ENCODE peak calls at places on chromosomes 6 and 20, in seven cellular contexts. One of them, this sample, is unnamed.
A peak's percentile ranks its signal among the peaks of the same experiment; 100 is the strongest.

GRCh38 chr6:10834823-10835222 is 3.5 kb downstream of the MAK start:
- DNase-seq in NB4: no peak
- DNase-seq in tibial nerve: no peak
- DNase-seq in gastrocnemius medialis: no peak
- DNase-seq in body of pancreas: no peak
- DNase-seq in ovary: no peak
- DNase-seq in IMR-90: no peak
- DNase-seq in this sample: no peak

GRCh38 chr6:140285471-140285870 is 911.0 kb upstream of the CITED2 start:
- DNase-seq in ovary: no peak
- DNase-seq in IMR-90: no peak
- DNase-seq in body of pancreas: no peak
- DNase-seq in tibial nerve: no peak
- DNase-seq in NB4: no peak
- DNase-seq in gastrocnemius medialis: no peak
- DNase-seq in this sample: no peak

GRCh38 chr6:128807577-128807976 is 75.4 kb upstream of the LAMA2 start:
- DNase-seq in gastrocnemius medialis: no peak
- DNase-seq in IMR-90: peak; percentile 60
- DNase-seq in NB4: peak; percentile 27
- DNase-seq in body of pancreas: no peak
- DNase-seq in ovary: no peak
- DNase-seq in tibial nerve: no peak
- DNase-seq in this sample: peak; percentile 2

GRCh38 chr6:37680668-37681067 is 17.0 kb downstream of the MDGA1 start:
- DNase-seq in ovary: no peak
- DNase-seq in gastrocnemius medialis: no peak
- DNase-seq in body of pancreas: no peak
- DNase-seq in NB4: no peak
- DNase-seq in tibial nerve: no peak
- DNase-seq in IMR-90: no peak
- DNase-seq in this sample: no peak

GRCh38 chr20:52789716-52790115 is 182.4 kb upstream of the TSHZ2 start:
- DNase-seq in IMR-90: no peak
- DNase-seq in ovary: no peak
- DNase-seq in gastrocnemius medialis: no peak
- DNase-seq in tibial nerve: no peak
- DNase-seq in body of pancreas: no peak
- DNase-seq in NB4: no peak
- DNase-seq in this sample: no peak

GRCh38 chr6:7341989-7342742 is 29.2 kb upstream of the SSR1 start:
- DNase-seq in body of pancreas: no peak
- DNase-seq in IMR-90: no peak
- DNase-seq in tibial nerve: no peak
- DNase-seq in ovary: no peak
- DNase-seq in NB4: peak; percentile 70
- DNase-seq in gastrocnemius medialis: no peak
- DNase-seq in this sample: no peak

GRCh38 chr6:25244865-25245264 is 34.3 kb upstream of the CARMIL1 start:
- DNase-seq in IMR-90: no peak
- DNase-seq in NB4: no peak
- DNase-seq in ovary: no peak
- DNase-seq in gastrocnemius medialis: no peak
- DNase-seq in tibial nerve: no peak
- DNase-seq in body of pancreas: no peak
- DNase-seq in this sample: no peak

GRCh38 chr6:148443798-148444560 is 101.3 kb downstream of the SASH1 start:
- DNase-seq in ovary: no peak
- DNase-seq in tibial nerve: no peak
- DNase-seq in body of pancreas: no peak
- DNase-seq in IMR-90: no peak
- DNase-seq in NB4: no peak
- DNase-seq in gastrocnemius medialis: no peak
- DNase-seq in this sample: no peak

GRCh38 chr6:154721460-154721859 is 11.8 kb upstream of the SCAF8 start:
- DNase-seq in NB4: no peak
- DNase-seq in gastrocnemius medialis: no peak
- DNase-seq in ovary: no peak
- DNase-seq in tibial nerve: no peak
- DNase-seq in body of pancreas: no peak
- DNase-seq in IMR-90: peak; percentile 70
- DNase-seq in this sample: no peak

GRCh38 chr6:25404693-25405169 is 125.6 kb downstream of the CARMIL1 start:
- DNase-seq in gastrocnemius medialis: no peak
- DNase-seq in ovary: no peak
- DNase-seq in body of pancreas: no peak
- DNase-seq in tibial nerve: no peak
- DNase-seq in NB4: no peak
- DNase-seq in IMR-90: no peak
- DNase-seq in this sample: no peak

GRCh38 chr20:56517211-56517610 is 7.3 kb upstream of the FAM209A start:
- DNase-seq in tibial nerve: no peak
- DNase-seq in IMR-90: no peak
- DNase-seq in NB4: no peak
- DNase-seq in gastrocnemius medialis: no peak
- DNase-seq in body of pancreas: no peak
- DNase-seq in ovary: no peak
- DNase-seq in this sample: no peak

GRCh38 chr6:147131728-147132127 is 72.5 kb upstream of the STXBP5 start:
- DNase-seq in NB4: peak; percentile 68
- DNase-seq in tibial nerve: no peak
- DNase-seq in IMR-90: peak; percentile 43
- DNase-seq in body of pancreas: no peak
- DNase-seq in gastrocnemius medialis: no peak
- DNase-seq in ovary: no peak
- DNase-seq in this sample: peak; percentile 15

GRCh38 chr6:144478487-144478886 is 193.4 kb downstream of the UTRN start:
- DNase-seq in NB4: no peak
- DNase-seq in tibial nerve: peak; percentile 17
- DNase-seq in body of pancreas: no peak
- DNase-seq in ovary: no peak
- DNase-seq in gastrocnemius medialis: peak; percentile 75
- DNase-seq in IMR-90: no peak
- DNase-seq in this sample: no peak

DNA sequence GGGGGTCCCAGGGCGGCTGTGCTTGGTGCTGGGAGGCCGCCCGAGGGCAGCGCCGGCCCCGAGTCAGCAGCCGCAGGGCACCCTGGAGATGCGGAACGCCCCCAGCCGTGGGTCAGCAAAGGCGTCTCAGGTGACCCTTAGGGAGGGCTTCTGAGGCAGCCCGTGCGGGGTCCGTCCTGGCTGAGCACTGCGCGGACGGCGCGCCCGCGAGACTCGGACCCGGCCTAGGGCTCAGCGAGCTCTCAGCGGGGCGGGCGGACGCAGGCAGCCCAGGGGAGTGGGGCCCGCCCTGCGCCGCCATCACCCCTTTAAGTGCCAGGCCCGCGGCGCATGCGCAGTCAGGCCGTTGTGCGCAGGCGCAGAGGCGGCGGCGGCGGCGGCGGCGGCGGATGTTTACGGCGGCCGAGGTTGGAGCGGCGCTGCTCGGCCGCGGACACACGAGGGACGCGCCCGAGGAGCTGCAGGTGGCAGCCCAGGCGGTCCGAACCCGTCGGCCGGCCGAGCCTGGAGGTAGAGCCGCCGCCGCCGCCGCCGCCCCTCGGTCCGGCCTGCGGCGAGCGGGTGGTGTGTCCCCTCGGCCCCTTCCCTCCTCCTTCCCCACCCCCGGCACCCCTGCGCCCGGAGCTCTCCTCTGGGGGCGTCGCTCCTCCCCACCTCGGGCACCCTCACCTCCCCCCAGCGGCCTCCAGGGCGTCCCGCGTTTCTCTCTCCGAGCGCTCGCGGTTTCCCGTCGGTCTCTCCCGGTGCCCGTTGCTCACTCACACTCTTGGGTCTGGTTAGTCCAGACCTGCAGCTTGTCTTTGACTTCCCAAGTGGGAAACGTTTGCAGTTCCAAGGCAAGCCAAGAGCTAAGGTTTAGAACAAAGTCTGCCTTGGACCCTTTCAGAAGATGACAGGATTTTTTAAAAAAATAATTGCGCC is at the start of gene PCMTD2:
- DNase-seq in ovary: peak; percentile 83
- DNase-seq in gastrocnemius medialis: peak; percentile 50
- DNase-seq in tibial nerve: peak; percentile 71
- DNase-seq in IMR-90: peak; percentile 68
- DNase-seq in NB4: peak; percentile 90
- DNase-seq in body of pancreas: peak; percentile 84
- DNase-seq in this sample: peak; percentile 93
- TF ChIP-seq POLR2A in ovary: peak; percentile 51
- TF ChIP-seq POLR2A in gastrocnemius medialis: peak; percentile 74
- TF ChIP-seq POLR2A in tibial nerve: peak; percentile 75
- TF ChIP-seq POLR2A in IMR-90: no peak
- TF ChIP-seq POLR2A in NB4: peak; percentile 73
- TF ChIP-seq POLR2A in body of pancreas: peak; percentile 55
- TF ChIP-seq POLR2A in this sample: peak; percentile 45

DNA sequence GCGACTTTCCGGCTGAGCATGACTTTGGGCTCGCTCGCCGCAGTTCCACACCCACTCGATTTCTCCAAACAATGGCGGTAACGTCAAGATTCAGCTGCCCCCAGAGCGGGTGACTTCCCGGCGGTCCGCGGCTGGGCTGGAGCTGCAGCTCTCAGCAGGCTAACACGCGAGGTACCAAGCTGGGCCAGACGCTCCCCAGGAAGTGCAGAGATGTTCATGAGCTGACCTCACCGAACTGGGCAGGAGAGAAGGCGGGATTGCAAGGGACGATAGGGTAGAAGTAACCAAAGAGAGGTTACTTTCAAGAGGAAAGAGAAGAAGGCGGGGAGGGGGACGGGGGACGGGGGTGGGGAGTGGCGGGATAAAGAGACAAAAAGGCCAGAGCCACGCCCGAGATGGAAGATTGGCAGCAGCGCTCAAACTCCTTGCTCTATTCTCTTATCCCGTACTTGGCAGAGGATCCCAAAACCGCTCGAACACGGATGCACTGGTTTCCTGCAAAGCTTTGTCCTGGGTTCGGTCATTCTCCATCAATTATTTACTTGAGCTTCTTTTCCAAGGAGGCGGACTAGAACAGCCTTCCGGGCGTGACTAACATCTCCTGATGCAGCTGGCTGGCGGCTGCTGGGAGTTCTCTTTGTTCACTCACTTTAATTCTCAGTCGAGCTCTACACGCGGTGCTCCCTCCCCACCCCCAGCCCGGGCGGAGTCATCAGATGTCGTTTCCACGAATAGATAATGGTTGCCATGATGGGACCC is at the start of gene MTCL3:
- DNase-seq in NB4: no peak
- DNase-seq in IMR-90: peak; percentile 63
- DNase-seq in ovary: no peak
- DNase-seq in tibial nerve: no peak
- DNase-seq in gastrocnemius medialis: no peak
- DNase-seq in body of pancreas: no peak
- DNase-seq in this sample: no peak
- TF ChIP-seq POLR2A in NB4: no peak
- TF ChIP-seq POLR2A in IMR-90: no peak
- TF ChIP-seq POLR2A in ovary: no peak
- TF ChIP-seq POLR2A in tibial nerve: no peak
- TF ChIP-seq POLR2A in gastrocnemius medialis: no peak
- TF ChIP-seq POLR2A in body of pancreas: no peak
- TF ChIP-seq POLR2A in this sample: no peak

DNA sequence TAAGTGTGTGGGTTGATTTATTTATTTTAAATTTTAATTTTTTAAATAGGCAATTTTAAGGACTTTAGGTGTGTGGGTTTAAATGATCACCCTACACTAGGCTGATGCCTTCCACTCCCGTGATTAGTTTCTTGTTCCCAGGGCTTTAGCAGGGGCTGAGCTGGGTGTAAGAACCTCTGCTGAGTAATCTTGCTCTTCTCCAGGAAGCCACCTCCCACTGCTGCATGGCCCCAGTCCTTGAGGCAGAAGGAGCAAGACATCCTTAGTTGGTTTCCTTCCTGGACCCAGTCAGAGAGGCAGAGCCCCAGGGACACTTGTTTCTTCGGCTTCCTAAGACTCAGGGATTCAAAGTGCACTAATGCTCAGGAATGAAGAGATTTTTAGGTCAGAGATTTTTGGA is 19.8 kb upstream of the CDC5L start:
- DNase-seq in ovary: no peak
- DNase-seq in tibial nerve: no peak
- DNase-seq in NB4: peak; percentile 29
- DNase-seq in body of pancreas: no peak
- DNase-seq in IMR-90: no peak
- DNase-seq in gastrocnemius medialis: no peak
- DNase-seq in this sample: no peak
- TF ChIP-seq POLR2A in ovary: no peak
- TF ChIP-seq POLR2A in tibial nerve: no peak
- TF ChIP-seq POLR2A in NB4: no peak
- TF ChIP-seq POLR2A in body of pancreas: no peak
- TF ChIP-seq POLR2A in IMR-90: no peak
- TF ChIP-seq POLR2A in gastrocnemius medialis: no peak
- TF ChIP-seq POLR2A in this sample: no peak

GRCh38 chr6:131631625-131632284 is 3.7 kb upstream of the MED23 start:
- DNase-seq in ovary: no peak
- DNase-seq in gastrocnemius medialis: no peak
- DNase-seq in tibial nerve: no peak
- DNase-seq in IMR-90: no peak
- DNase-seq in NB4: no peak
- DNase-seq in body of pancreas: no peak
- DNase-seq in this sample: no peak

GRCh38 chr6:131629656-131630055 is 1.6 kb upstream of the MED23 start:
- DNase-seq in body of pancreas: no peak
- DNase-seq in IMR-90: no peak
- DNase-seq in NB4: no peak
- DNase-seq in tibial nerve: no peak
- DNase-seq in gastrocnemius medialis: no peak
- DNase-seq in ovary: no peak
- DNase-seq in this sample: peak; percentile 71

GRCh38 chr6:131628726-131629125 is 684 bp upstream of the MED23 start:
- DNase-seq in body of pancreas: no peak
- DNase-seq in ovary: no peak
- DNase-seq in IMR-90: no peak
- DNase-seq in gastrocnemius medialis: no peak
- DNase-seq in tibial nerve: no peak
- DNase-seq in NB4: peak; percentile 8
- DNase-seq in this sample: peak; percentile 26

DNA sequence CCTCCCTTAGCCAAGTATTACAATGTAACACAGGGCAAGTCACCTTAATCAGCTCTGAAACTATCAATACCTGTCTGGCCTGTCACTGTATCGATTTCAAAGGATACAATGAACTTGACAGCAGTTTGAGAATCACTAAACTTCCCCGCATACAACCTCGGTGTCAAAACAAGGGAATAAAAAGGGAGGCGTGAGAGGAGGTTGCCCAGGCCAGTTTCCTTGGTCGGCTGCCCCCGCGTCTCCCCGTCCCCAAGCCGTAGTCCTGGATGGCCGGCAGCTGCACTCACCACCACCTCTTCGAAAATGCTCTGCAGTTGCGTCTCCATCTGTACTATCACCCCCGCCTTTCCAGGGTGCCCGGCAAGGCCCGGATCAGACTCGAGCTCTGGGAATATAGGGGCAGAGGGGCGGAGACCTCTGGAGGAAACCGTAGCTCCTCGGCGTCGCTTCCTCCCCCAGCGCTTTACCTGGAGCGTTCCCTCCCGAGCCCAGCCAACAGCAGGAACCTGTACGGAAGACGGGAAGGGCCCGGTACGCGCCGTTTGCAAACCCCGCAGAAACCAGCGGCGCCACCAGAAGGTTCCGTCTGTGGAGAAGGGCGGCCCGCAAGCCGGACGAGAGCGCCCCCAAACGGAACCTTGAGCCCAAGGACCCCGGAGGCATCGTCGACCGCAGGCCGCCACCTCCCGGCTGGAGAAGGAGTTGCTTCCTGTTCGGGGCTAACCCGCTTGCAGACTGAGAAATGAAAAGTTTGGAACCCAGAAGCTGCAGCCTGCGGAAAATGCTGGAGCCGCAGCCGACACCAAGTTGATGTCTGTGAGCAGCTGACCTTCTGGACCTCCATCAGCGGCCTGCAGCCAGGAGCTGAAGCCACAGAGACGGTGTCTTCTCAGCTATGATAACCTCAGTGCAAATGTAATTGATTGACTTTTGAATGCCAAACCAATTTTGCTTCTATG is at the start of gene MED23:
- DNase-seq in IMR-90: peak; percentile 92
- DNase-seq in body of pancreas: peak; percentile 97
- DNase-seq in tibial nerve: peak; percentile 89
- DNase-seq in gastrocnemius medialis: peak; percentile 88
- DNase-seq in NB4: peak; percentile 97
- DNase-seq in ovary: peak; percentile 92
- DNase-seq in this sample: peak; percentile 96
- TF ChIP-seq POLR2A in IMR-90: peak; percentile 70
- TF ChIP-seq POLR2A in body of pancreas: peak; percentile 81
- TF ChIP-seq POLR2A in tibial nerve: peak; percentile 50
- TF ChIP-seq POLR2A in gastrocnemius medialis: peak; percentile 21
- TF ChIP-seq POLR2A in NB4: peak; percentile 82
- TF ChIP-seq POLR2A in ovary: peak; percentile 57
- TF ChIP-seq POLR2A in this sample: peak; percentile 87